ENCODE peak calls at places on chromosomes 2 and 18, in nine cellular contexts. S is posterior vena cava; A is ELR; N is activated CD4-positive, alpha-beta T cell treated with anti-CD3 and anti-CD28 coated beads, Interleukin-2, amount 10 ng/mL, durations not matched to agents 7 days and 5 days; I is vagina; M is IMR-90; Y is SW480; H is adrenal gland; F is EH. B is an unnamed sample.
A peak's percentile ranks its signal among the peaks of the same experiment; 100 is the strongest.

GRCh38 chr2:110211938-110212858 is at the start of gene MTLN:
- DNase-seq in S (peak; percentile 88), A (peak; percentile 78), N (peak; percentile 72), I (no peak), M (peak; percentile 66), Y (peak; percentile 76), H (peak; percentile 81), F (peak; percentile 69), B (peak; percentile 82)

GRCh38 chr18:70450658-70451253 is 161.9 kb downstream of the SOCS6 start:
- DNase-seq in S (no peak), A (peak; percentile 49), N (no peak), I (no peak), M (peak; percentile 32), Y (peak; percentile 3), H (no peak), F (peak; percentile 29), B (no peak)

GRCh38 chr2:119218478-119219064 is 5.1 kb upstream of the STEAP3 start:
- DNase-seq in S (no peak), A (peak; percentile 73), N (no peak), I (no peak), M (peak; percentile 74), Y (no peak), H (peak; percentile 71), F (peak; percentile 80), B (peak; percentile 74)

GRCh38 chr2:190763901-190764514 is 115.1 kb downstream of the NAB1 start:
- DNase-seq in S (no peak), A (peak; percentile 49), N (no peak), I (no peak), M (peak; percentile 57), Y (no peak), H (no peak), F (peak; percentile 11), B (no peak)

GRCh38 chr2:53970095-53970897 is 497 bp downstream of the PSME4 start:
- DNase-seq in S (peak; percentile 81), A (peak; percentile 65), N (peak; percentile 23), I (no peak), M (peak; percentile 37), Y (peak; percentile 55), H (peak; percentile 70), F (peak; percentile 53), B (peak; percentile 58)

GRCh38 chr2:232974431-232974830 is 38.6 kb downstream of the NGEF start:
- DNase-seq in S (peak; percentile 13), A (no peak), N (no peak), I (no peak), M (no peak), Y (no peak), H (peak; percentile 48), F (no peak), B (no peak)

GRCh38 chr18:4878480-4878879 is 318.6 kb downstream of the AKAIN1 start:
- DNase-seq in S (no peak), A (no peak), N (no peak), I (no peak), M (no peak), Y (no peak), H (no peak), F (no peak), B (no peak)

GRCh38 chr2:45968946-45969584 is 317.6 kb downstream of the PRKCE start:
- DNase-seq in S (peak; percentile 83), A (no peak), N (no peak), I (no peak), M (peak; percentile 45), Y (no peak), H (peak; percentile 71), F (peak; percentile 68), B (no peak)

GRCh38 chr18:10032331-10032979 is 118.6 kb downstream of the VAPA start:
- DNase-seq in S (no peak), A (no peak), N (no peak), I (no peak), M (no peak), Y (no peak), H (no peak), F (no peak), B (no peak)

GRCh38 chr2:119929537-119929936 is 83.3 kb upstream of the EPB41L5 start:
- DNase-seq in S (no peak), A (no peak), N (peak; percentile 67), I (no peak), M (no peak), Y (no peak), H (no peak), F (no peak), B (no peak)

B was measured in hepatocyte.